ENCODE peak calls at places on chromosome 12, in four cellular contexts. One of them, this sample, is unnamed.
A peak's percentile ranks its signal among the peaks of the same experiment; 100 is the strongest.

GRCh38 chr12:107660230-107660629 is 25.4 kb upstream of the PWP1 start:
- DNase-seq in A549: peak; percentile 21
- DNase-seq in Caco-2: no peak
- DNase-seq in heart left ventricle: no peak
- DNase-seq in this sample: no peak

GRCh38 chr12:21073822-21074460 is 57.1 kb upstream of the SLCO1B1 start:
- DNase-seq in A549: peak; percentile 30
- DNase-seq in Caco-2: no peak
- DNase-seq in heart left ventricle: no peak
- DNase-seq in this sample: peak; percentile 72

GRCh38 chr12:69330475-69331473 is 17.4 kb upstream of the LYZ start:
- DNase-seq in A549: no peak
- DNase-seq in Caco-2: peak; percentile 56
- DNase-seq in heart left ventricle: no peak
- DNase-seq in this sample: no peak

GRCh38 chr12:23083267-23083666 is 458.3 kb downstream of the ETNK1 start:
- DNase-seq in A549: peak; percentile 2
- DNase-seq in Caco-2: no peak
- DNase-seq in heart left ventricle: no peak
- DNase-seq in this sample: no peak

GRCh38 chr12:92105110-92105509 is 40.5 kb downstream of the BTG1 start:
- DNase-seq in A549: no peak
- DNase-seq in Caco-2: no peak
- DNase-seq in heart left ventricle: no peak
- DNase-seq in this sample: no peak

GRCh38 chr12:22539055-22539454 is 5.3 kb downstream of the C2CD5 start:
- DNase-seq in A549: no peak
- DNase-seq in Caco-2: no peak
- DNase-seq in heart left ventricle: no peak
- DNase-seq in this sample: no peak

GRCh38 chr12:91178139-91178561 is 4.5 kb downstream of the DCN start:
- DNase-seq in A549: peak; percentile 3
- DNase-seq in Caco-2: no peak
- DNase-seq in heart left ventricle: peak; percentile 22
- DNase-seq in this sample: no peak

GRCh38 chr12:107564946-107565345 is 120.7 kb upstream of the PWP1 start:
- DNase-seq in A549: peak; percentile 51
- DNase-seq in Caco-2: no peak
- DNase-seq in heart left ventricle: no peak
- DNase-seq in this sample: no peak

GRCh38 chr12:113010701-113011100 is 32.4 kb downstream of the OAS2 start:
- DNase-seq in A549: no peak
- DNase-seq in Caco-2: no peak
- DNase-seq in heart left ventricle: no peak
- DNase-seq in this sample: no peak

GRCh38 chr12:24127919-24128721 is 178.7 kb upstream of the SOX5 start:
- DNase-seq in A549: no peak
- DNase-seq in Caco-2: no peak
- DNase-seq in heart left ventricle: no peak
- DNase-seq in this sample: no peak

GRCh38 chr12:2396448-2396871 is 343.7 kb downstream of the CACNA1C start:
- DNase-seq in A549: no peak
- DNase-seq in Caco-2: no peak
- DNase-seq in heart left ventricle: peak; percentile 82
- DNase-seq in this sample: no peak

GRCh38 chr12:117662620-117663395 is 301.4 kb upstream of the NOS1 start:
- DNase-seq in A549: no peak
- DNase-seq in Caco-2: no peak
- DNase-seq in heart left ventricle: no peak
- DNase-seq in this sample: no peak

GRCh38 chr12:52607314-52607713 is 6.1 kb upstream of the KRT72 start:
- DNase-seq in A549: no peak
- DNase-seq in Caco-2: no peak
- DNase-seq in heart left ventricle: no peak
- DNase-seq in this sample: no peak

This sample was measured in PC-9.